ENCODE peak calls at places on chromosome 20, in six cellular contexts. H, T, D, Z, F and O are unnamed samples.

GRCh38 chr20:53918949-53919361 is 151.4 kb downstream of the BCAS1 start:
- DNase-seq in H (no peak), T (no peak), D (no peak), Z (no peak), F (no peak), O (no peak)

GRCh38 chr20:43460172-43460829 is 2.6 kb downstream of the SRSF6 start:
- DNase-seq in H (no peak), T (no peak), D (no peak), Z (no peak), F (no peak), O (no peak)

GRCh38 chr20:54346269-54346668 is 129.1 kb upstream of the DOK5 start:
- DNase-seq in H (no peak), T (no peak), D (no peak), Z (no peak), F (no peak), O (no peak)

GRCh38 chr20:63011798-63012197 is 5.0 kb upstream of the BHLHE23 start:
- DNase-seq in H (no peak), T (no peak), D (peak), Z (no peak), F (no peak), O (no peak)

GRCh38 chr20:10023911-10024310 is 10.9 kb upstream of the ANKEF1 start:
- DNase-seq in H (no peak), T (no peak), D (no peak), Z (no peak), F (no peak), O (no peak)

GRCh38 chr20:45538209-45538798 is 978 bp downstream of the WFDC6 start:
- DNase-seq in H (no peak), T (no peak), D (no peak), Z (no peak), F (no peak), O (peak)

GRCh38 chr20:33006776-33007375 is 628 bp upstream of the BPIFB2 start:
- DNase-seq in H (no peak), T (no peak), D (no peak), Z (no peak), F (no peak), O (no peak)

GRCh38 chr20:57568960-57569359 is 8.1 kb downstream of the PCK1 start:
- DNase-seq in H (no peak), T (no peak), D (no peak), Z (no peak), F (no peak), O (no peak)

GRCh38 chr20:59163641-59164530 is at the start of gene ZNF831:
- DNase-seq in H (no peak), T (no peak), D (no peak), Z (no peak), F (no peak), O (no peak)

GRCh38 chr20:11553603-11554002 is 364.1 kb upstream of the BTBD3 start:
- DNase-seq in H (no peak), T (no peak), D (peak), Z (no peak), F (no peak), O (no peak)

GRCh38 chr20:19750207-19750606 is 7.9 kb upstream of the RIN2 start:
- DNase-seq in H (no peak), T (no peak), D (no peak), Z (no peak), F (no peak), O (no peak)

GRCh38 chr20:59305898-59306640 is 5.7 kb downstream of the EDN3 start:
- DNase-seq in H (no peak), T (no peak), D (no peak), Z (no peak), F (no peak), O (no peak)

GRCh38 chr20:21353236-21353635 is 44.1 kb downstream of the NKX2-4 start:
- DNase-seq in H (no peak), T (no peak), D (peak), Z (no peak), F (no peak), O (no peak)

GRCh38 chr20:36644713-36645109 is 1.3 kb downstream of the SLA2 start:
- DNase-seq in H (no peak), T (no peak), D (no peak), Z (no peak), F (no peak), O (no peak)

GRCh38 chr20:4546786-4547185 is 174.9 kb upstream of the PRND start:
- DNase-seq in H (no peak), T (peak), D (peak), Z (no peak), F (no peak), O (no peak)

GRCh38 chr20:49676581-49677291 is 36.9 kb downstream of the B4GALT5 start:
- DNase-seq in H (no peak), T (peak), D (peak), Z (no peak), F (peak), O (no peak)

GRCh38 chr20:32327087-32327681 is 30.9 kb upstream of the ASXL1 start:
- DNase-seq in H (no peak), T (no peak), D (peak), Z (no peak), F (no peak), O (no peak)

GRCh38 chr20:42258568-42258967 is 640.4 kb upstream of the CHD6 start:
- DNase-seq in H (no peak), T (no peak), D (no peak), Z (no peak), F (no peak), O (no peak)

GRCh38 chr20:34062651-34063482 is 49.2 kb downstream of the EIF2S2 start:
- DNase-seq in H (no peak), T (no peak), D (no peak), Z (no peak), F (no peak), O (no peak)

GRCh38 chr20:2697768-2698167 is 5.2 kb downstream of the EBF4 start:
- DNase-seq in H (no peak), T (no peak), D (no peak), Z (peak), F (no peak), O (no peak)

GRCh38 chr20:40807094-40807623 is 118.1 kb upstream of the MAFB start:
- DNase-seq in H (no peak), T (no peak), D (no peak), Z (no peak), F (no peak), O (no peak)

GRCh38 chr20:25252686-25253421 is 5.0 kb downstream of the PYGB start:
- DNase-seq in H (no peak), T (peak), D (no peak), Z (no peak), F (no peak), O (no peak)

GRCh38 chr20:62356143-62356947 is 10.8 kb downstream of the LAMA5 start:
- DNase-seq in H (peak), T (no peak), D (no peak), Z (peak), F (no peak), O (peak)

GRCh38 chr20:55216525-55217242 is 741.3 kb downstream of the DOK5 start:
- DNase-seq in H (no peak), T (no peak), D (no peak), Z (no peak), F (no peak), O (no peak)

GRCh38 chr20:51508780-51509179 is 33.7 kb downstream of the NFATC2 start:
- DNase-seq in H (no peak), T (no peak), D (no peak), Z (no peak), F (no peak), O (no peak)

GRCh38 chr20:15339264-15339663 is 1001.9 kb upstream of the FLRT3 start:
- DNase-seq in H (no peak), T (no peak), D (no peak), Z (no peak), F (no peak), O (no peak)